ENCODE peak calls at places on chromosomes 1 and 21, in five cellular contexts. Z, B, O, E and L are unnamed samples. For H3K4me1, the result is how much of the 10 kb centered on the place peaks cover.

GRCh38 chr1:171984850-171985485 is 143.7 kb downstream of the DNM3 start:
- DNase-seq in B (no peak), E (no peak), Z (no peak), O (no peak), L (no peak)

GRCh38 chr1:221994939-221995338 is 253.1 kb upstream of the DUSP10 start:
- DNase-seq in B (no peak), E (no peak), Z (no peak), O (no peak), L (no peak)

GRCh38 chr1:192986110-192986747 is 72.9 kb downstream of the UCHL5 start:
- DNase-seq in O (no peak), B (no peak), E (no peak), Z (no peak), L (no peak)

GRCh38 chr1:92899780-92900179 is 61.5 kb downstream of the DIPK1A start:
- DNase-seq in E (no peak), Z (no peak), B (no peak), O (no peak), L (no peak)

GRCh38 chr1:151542710-151543129 is 2.6 kb downstream of the TUFT1 start:
- DNase-seq in O (peak), E (no peak), B (no peak), Z (no peak), L (no peak)

GRCh38 chr1:81073580-81073979 is 727.2 kb upstream of the ADGRL2 start:
- DNase-seq in O (no peak), B (no peak), Z (no peak), E (no peak), L (no peak)

GRCh38 chr1:224524679-224525078 is 90.1 kb upstream of the WDR26 start:
- DNase-seq in Z (no peak), B (no peak), O (no peak), E (no peak), L (no peak)

GRCh38 chr1:199273837-199274379 is 635.1 kb downstream of the PTPRC start:
- DNase-seq in B (no peak), E (no peak), O (no peak), Z (peak), L (peak)

GRCh38 chr1:63721531-63722189 is 52.2 kb upstream of the ROR1 start:
- DNase-seq in O (no peak), E (no peak), B (no peak), Z (no peak), L (peak)

GRCh38 chr1:45969866-45970265 is 162.6 kb downstream of the PIK3R3 start:
- DNase-seq in Z (no peak), O (no peak), B (no peak), E (peak), L (no peak)

GRCh38 chr1:39205102-39205780 is 746 bp downstream of the MACF1 start:
- DNase-seq in B (no peak), Z (no peak), E (peak), O (peak), L (peak)

GRCh38 chr1:54569339-54569738 is 21.3 kb downstream of the ACOT11 start:
- DNase-seq in E (no peak), O (no peak), Z (no peak), B (no peak), L (no peak)

GRCh38 chr1:109075531-109076490 is at the start of gene TAF13:
- DNase-seq in O (peak), B (peak), E (peak), Z (peak), L (peak)

GRCh38 chr21:45384656-45385548 is 20.1 kb upstream of the COL18A1 start:
- DNase-seq in B (peak), O (peak), E (peak), Z (no peak), L (no peak)

GRCh38 chr1:111720274-111720976 is 18.8 kb downstream of the INKA2 start:
- DNase-seq in O (no peak), B (no peak), Z (peak), E (no peak), L (no peak)

GRCh38 chr1:233654667-233655432 is 40.9 kb downstream of the KCNK1 start:
- DNase-seq in E (no peak), O (no peak), B (no peak), Z (no peak), L (peak)

GRCh38 chr1:181588631-181589030 is 105.3 kb downstream of the CACNA1E start:
- DNase-seq in B (no peak), E (no peak), O (no peak), Z (no peak), L (no peak)

GRCh38 chr1:181587870-181588438 is 104.6 kb downstream of the CACNA1E start:
- DNase-seq in E (no peak), Z (peak), O (no peak), B (no peak), L (no peak)

DNA sequence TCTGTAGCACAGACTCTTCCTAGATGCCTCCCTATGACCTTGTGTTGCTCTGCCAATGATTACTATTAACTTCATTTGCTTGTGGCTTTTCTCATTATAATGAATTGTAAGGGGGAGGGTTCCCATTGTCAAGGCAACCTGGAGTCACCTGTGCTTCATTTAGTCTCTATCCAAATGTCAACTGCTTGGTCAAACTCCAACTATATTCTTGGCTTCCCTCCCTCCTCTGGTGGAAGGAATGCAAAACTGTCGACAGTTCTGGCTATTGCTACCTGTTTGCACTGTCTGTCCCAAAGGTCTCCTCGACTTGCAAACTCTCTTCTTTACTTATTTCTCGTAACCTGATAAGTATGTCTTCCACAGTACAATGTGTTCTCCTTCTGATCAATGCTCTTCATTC is 100.3 kb downstream of the CACNA1E start:
- DNase-seq in B (no peak), O (no peak), Z (peak), E (no peak), L (peak)
- TF ChIP-seq CTCF in B (peak), O (no peak), Z (peak), E (no peak), L (peak)

DNA sequence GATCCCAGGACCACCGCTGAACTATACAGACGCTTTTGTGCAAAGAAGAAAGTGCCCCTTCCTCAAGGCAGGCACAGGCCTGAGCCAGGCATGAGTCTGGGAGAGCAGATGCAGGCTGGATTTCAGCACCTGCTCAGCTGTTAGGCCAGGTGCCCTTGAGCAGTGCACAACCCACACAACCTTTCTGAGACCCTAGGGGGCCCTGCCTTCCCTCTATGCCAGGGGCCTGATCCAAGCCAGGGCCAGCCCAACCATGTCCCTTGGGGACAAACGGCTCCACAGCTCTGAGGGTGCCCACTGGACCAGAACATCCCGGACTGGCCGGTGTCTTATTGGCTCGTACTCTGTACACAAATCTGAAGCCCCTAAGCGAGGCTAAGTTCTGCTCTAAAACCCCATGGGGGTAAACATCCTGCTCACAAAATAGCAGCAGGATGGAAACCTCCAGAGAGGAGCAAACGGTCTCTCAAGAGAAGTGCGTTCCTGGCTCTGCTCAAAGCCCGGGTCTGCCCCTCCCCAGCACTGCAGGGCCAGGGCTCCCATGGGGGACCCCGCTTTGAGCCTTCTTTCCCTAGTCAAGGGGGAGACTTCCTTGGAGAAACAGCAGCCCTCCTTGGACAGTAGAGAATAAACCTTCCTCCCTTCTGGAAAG is 275.1 kb downstream of the NPHP4 start:
- DNase-seq in E (no peak), Z (no peak), O (no peak), B (peak), L (peak)
- H3K27ac ChIP-seq in E (no peak), Z (no peak), O (no peak), B (no peak), L (no peak)

DNA sequence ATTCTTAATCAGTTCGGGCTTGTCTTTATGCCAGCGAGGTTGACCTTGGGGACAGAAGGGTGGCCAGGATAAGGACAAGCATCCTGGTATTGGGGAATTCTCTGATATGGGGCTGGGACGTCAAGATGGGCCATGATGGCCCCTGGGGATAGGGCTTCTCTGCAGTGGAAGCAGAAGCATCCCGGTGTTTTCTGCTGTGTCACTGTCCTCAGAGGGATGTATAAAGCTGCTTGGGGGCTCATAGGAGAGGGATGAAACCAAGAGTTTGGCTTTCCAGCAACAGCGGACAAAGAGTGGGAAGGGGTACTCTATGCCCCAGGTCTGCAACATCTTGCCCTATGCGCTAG is 1.4 kb upstream of the ATP1B1 start:
- DNase-seq in B (no peak), O (no peak), E (no peak), Z (no peak), L (no peak)
- H3K4me1 ChIP-seq in B (under half), O (under half), E (under half), Z (under half), L (half or more)

GRCh38 chr1:25889470-25889869 is 14.0 kb upstream of the PAQR7 start:
- DNase-seq in B (no peak), E (no peak), O (no peak), Z (no peak), L (no peak)
- TF ChIP-seq CTCF in B (no peak), E (no peak), O (no peak), Z (peak), L (no peak)

GRCh38 chr1:2215909-2216766 is 12.0 kb upstream of the SKI start:
- DNase-seq in O (peak), B (no peak), Z (no peak), E (no peak), L (no peak)

GRCh38 chr1:2215329-2215728 is 12.8 kb upstream of the SKI start:
- DNase-seq in E (peak), Z (no peak), O (peak), B (no peak), L (no peak)

GRCh38 chr1:2213576-2214505 is 14.3 kb upstream of the SKI start:
- DNase-seq in Z (no peak), B (peak), E (peak), O (peak), L (no peak)

GRCh38 chr1:2212542-2213491 is 15.3 kb upstream of the SKI start:
- DNase-seq in E (peak), Z (peak), O (peak), B (peak), L (peak)

GRCh38 chr1:2214541-2215241 is 13.4 kb upstream of the SKI start:
- DNase-seq in O (peak), Z (no peak), B (peak), E (peak), L (no peak)
- H3K27ac ChIP-seq in O (peak), Z (no peak), B (peak), E (peak), L (peak)

DNA sequence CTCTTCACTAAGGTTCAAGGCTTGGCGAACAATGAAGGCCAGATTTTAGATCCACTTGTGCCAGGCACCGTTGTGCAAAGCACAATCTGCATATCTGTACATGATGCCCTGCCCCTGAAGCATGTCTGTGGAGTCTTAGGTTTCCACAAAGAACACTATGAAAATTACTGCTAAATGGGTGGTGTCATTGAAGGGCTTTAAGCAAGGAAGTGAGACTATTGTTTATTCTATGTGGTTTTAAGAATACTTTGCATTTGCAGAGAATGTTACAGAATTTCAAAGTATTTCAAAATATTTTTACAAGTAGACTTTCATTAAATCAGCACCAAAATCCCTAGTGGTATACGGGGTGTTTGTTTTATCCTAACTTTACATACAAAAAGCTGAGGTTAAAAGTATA is 8.8 kb downstream of the TSEN15 start:
- DNase-seq in Z (no peak), O (no peak), E (no peak), B (no peak), L (no peak)
- H3K4me1 ChIP-seq in Z (under half), O (under half), E (under half), B (under half), L (under half)